ENCODE peak calls at places on chromosome 4, in seven cellular contexts. T, W, X, V, U, N and Z are unnamed samples.

GRCh38 chr4:2059034-2059725 is at the start of gene NAT8L:
- DNase-seq in T (no peak), W (no peak), X (peak), V (no peak), U (peak), N (peak), Z (peak)

GRCh38 chr4:83248486-83248885 is 36.1 kb downstream of the COQ2 start:
- DNase-seq in T (no peak), W (no peak), X (no peak), V (no peak), U (no peak), N (peak), Z (peak)

GRCh38 chr4:109870061-109870460 is 22.2 kb downstream of the LRIT3 start:
- DNase-seq in T (no peak), W (no peak), X (no peak), V (no peak), U (no peak), N (no peak), Z (no peak)

GRCh38 chr4:145014365-145014764 is 83.6 kb downstream of the ANAPC10 start:
- DNase-seq in T (no peak), W (no peak), X (no peak), V (no peak), U (no peak), N (no peak), Z (no peak)

GRCh38 chr4:44319129-44319528 is 129.5 kb downstream of the KCTD8 start:
- DNase-seq in T (no peak), W (no peak), X (no peak), V (no peak), U (no peak), N (no peak), Z (no peak)

GRCh38 chr4:20393486-20394100 is 141.9 kb downstream of the SLIT2 start:
- DNase-seq in T (no peak), W (no peak), X (no peak), V (no peak), U (no peak), N (no peak), Z (no peak)

GRCh38 chr4:2082627-2083026 is 23.5 kb downstream of the NAT8L start:
- DNase-seq in T (no peak), W (no peak), X (no peak), V (no peak), U (no peak), N (no peak), Z (no peak)

GRCh38 chr4:38004062-38004461 is 43.9 kb downstream of the PTTG2 start:
- DNase-seq in T (no peak), W (no peak), X (peak), V (no peak), U (no peak), N (peak), Z (peak)

GRCh38 chr4:16136771-16137170 is 52.9 kb upstream of the PROM1 start:
- DNase-seq in T (no peak), W (no peak), X (no peak), V (no peak), U (no peak), N (no peak), Z (no peak)

GRCh38 chr4:6134612-6135220 is 65.6 kb downstream of the JAKMIP1 start:
- DNase-seq in T (no peak), W (no peak), X (no peak), V (no peak), U (no peak), N (peak), Z (peak)

GRCh38 chr4:184345573-184345922 is 127.9 kb upstream of the ENPP6 start:
- DNase-seq in T (no peak), W (no peak), X (no peak), V (peak), U (no peak), N (no peak), Z (no peak)

GRCh38 chr4:113478032-113478431 is 283.5 kb downstream of the CAMK2D start:
- DNase-seq in T (no peak), W (no peak), X (no peak), V (no peak), U (no peak), N (no peak), Z (no peak)

GRCh38 chr4:174037631-174038030 is 245.8 kb downstream of the FBXO8 start:
- DNase-seq in T (no peak), W (no peak), X (peak), V (no peak), U (no peak), N (no peak), Z (no peak)

GRCh38 chr4:175745340-175745739 is 66.7 kb downstream of the GPM6A start:
- DNase-seq in T (no peak), W (no peak), X (no peak), V (no peak), U (no peak), N (no peak), Z (no peak)

GRCh38 chr4:77360451-77360850 is 203.4 kb downstream of the CCNG2 start:
- DNase-seq in T (no peak), W (no peak), X (no peak), V (no peak), U (no peak), N (no peak), Z (no peak)

GRCh38 chr4:121277194-121278105 is 103.4 kb downstream of the QRFPR start:
- DNase-seq in T (no peak), W (no peak), X (no peak), V (no peak), U (no peak), N (no peak), Z (peak)

GRCh38 chr4:125983168-125983567 is 668.4 kb downstream of the FAT4 start:
- DNase-seq in T (no peak), W (no peak), X (no peak), V (no peak), U (no peak), N (no peak), Z (no peak)

GRCh38 chr4:7328913-7329638 is 105.7 kb downstream of the PSAPL1 start:
- DNase-seq in T (peak), W (no peak), X (peak), V (peak), U (peak), N (peak), Z (peak)

GRCh38 chr4:84530871-84531270 is 31.8 kb upstream of the NKX6-1 start:
- DNase-seq in T (peak), W (no peak), X (peak), V (no peak), U (no peak), N (peak), Z (peak)